ENCODE peak calls at places on chromosomes 4 and X, in four cellular contexts. One of them, this sample, is unnamed.
A peak's percentile ranks its signal among the peaks of the same experiment; 100 is the strongest.

GRCh38 chr4:158018831-158019230 is 154.0 kb downstream of the GASK1B start:
- DNase-seq in posterior cingulate gyrus: no peak
- DNase-seq in hypothalamus: no peak
- DNase-seq in A673: no peak
- DNase-seq in this sample: no peak

GRCh38 chr4:105979506-105979905 is 84.2 kb downstream of the NPNT start:
- DNase-seq in posterior cingulate gyrus: no peak
- DNase-seq in hypothalamus: no peak
- DNase-seq in A673: peak; percentile 27
- DNase-seq in this sample: no peak

GRCh38 chrX:18664947-18665346 is 7.0 kb downstream of the RS1 start:
- DNase-seq in posterior cingulate gyrus: no peak
- DNase-seq in hypothalamus: no peak
- DNase-seq in A673: no peak
- DNase-seq in this sample: no peak

GRCh38 chrX:13899607-13900006 is 82.7 kb upstream of the GPM6B start:
- DNase-seq in posterior cingulate gyrus: no peak
- DNase-seq in hypothalamus: no peak
- DNase-seq in A673: peak; percentile 21
- DNase-seq in this sample: no peak

GRCh38 chr4:160485071-160485687 is 1382.3 kb downstream of the RAPGEF2 start:
- DNase-seq in posterior cingulate gyrus: no peak
- DNase-seq in hypothalamus: no peak
- DNase-seq in A673: no peak
- DNase-seq in this sample: no peak

GRCh38 chrX:1385824-1386223 is 6.1 kb downstream of the SLC25A6 start:
- DNase-seq in posterior cingulate gyrus: no peak
- DNase-seq in hypothalamus: no peak
- DNase-seq in A673: no peak
- DNase-seq in this sample: peak; percentile 84

GRCh38 chr4:118765399-118765798 is 70.5 kb downstream of the SEC24D start:
- DNase-seq in posterior cingulate gyrus: no peak
- DNase-seq in hypothalamus: no peak
- DNase-seq in A673: peak; percentile 95
- DNase-seq in this sample: no peak

GRCh38 chrX:153639177-153640044 is 7.6 kb upstream of the DUSP9 start:
- DNase-seq in posterior cingulate gyrus: no peak
- DNase-seq in hypothalamus: no peak
- DNase-seq in A673: no peak
- DNase-seq in this sample: peak; percentile 65

GRCh38 chr4:84985952-84986351 is 19.5 kb upstream of the WDFY3 start:
- DNase-seq in posterior cingulate gyrus: no peak
- DNase-seq in hypothalamus: no peak
- DNase-seq in A673: no peak
- DNase-seq in this sample: no peak

GRCh38 chr4:27381806-27382205 is 521.2 kb downstream of the STIM2 start:
- DNase-seq in posterior cingulate gyrus: no peak
- DNase-seq in hypothalamus: no peak
- DNase-seq in A673: no peak
- DNase-seq in this sample: no peak

GRCh38 chrX:32576885-32577284 is 634.5 kb downstream of the DMD start:
- DNase-seq in posterior cingulate gyrus: no peak
- DNase-seq in hypothalamus: no peak
- DNase-seq in A673: no peak
- DNase-seq in this sample: no peak

GRCh38 chrX:2831471-2832228 is 2.9 kb downstream of the GYG2 start:
- DNase-seq in posterior cingulate gyrus: no peak
- DNase-seq in hypothalamus: no peak
- DNase-seq in A673: no peak
- DNase-seq in this sample: no peak

GRCh38 chr4:76764251-76764650 is 133.7 kb downstream of the SOWAHB start:
- DNase-seq in posterior cingulate gyrus: no peak
- DNase-seq in hypothalamus: no peak
- DNase-seq in A673: no peak
- DNase-seq in this sample: no peak

GRCh38 chrX:66638591-66639500 is at the start of gene EDA2R:
- DNase-seq in posterior cingulate gyrus: no peak
- DNase-seq in hypothalamus: peak; percentile 25
- DNase-seq in A673: no peak
- DNase-seq in this sample: no peak

GRCh38 chrX:133544105-133544504 is 128.8 kb upstream of the GPC4 start:
- DNase-seq in posterior cingulate gyrus: no peak
- DNase-seq in hypothalamus: no peak
- DNase-seq in A673: no peak
- DNase-seq in this sample: no peak

GRCh38 chr4:54103190-54103574 is 3.2 kb downstream of the GSX2 start:
- DNase-seq in posterior cingulate gyrus: no peak
- DNase-seq in hypothalamus: no peak
- DNase-seq in A673: no peak
- DNase-seq in this sample: no peak

GRCh38 chrX:20221902-20222301 is 44.8 kb downstream of the RPS6KA3 start:
- DNase-seq in posterior cingulate gyrus: no peak
- DNase-seq in hypothalamus: no peak
- DNase-seq in A673: peak; percentile 3
- DNase-seq in this sample: no peak

GRCh38 chr4:119286377-119287002 is 35.4 kb downstream of the FABP2 start:
- DNase-seq in posterior cingulate gyrus: no peak
- DNase-seq in hypothalamus: no peak
- DNase-seq in A673: peak; percentile 73
- DNase-seq in this sample: no peak

GRCh38 chr4:74768857-74769525 is 25.3 kb downstream of the BTC start:
- DNase-seq in posterior cingulate gyrus: no peak
- DNase-seq in hypothalamus: no peak
- DNase-seq in A673: peak; percentile 25
- DNase-seq in this sample: no peak

GRCh38 chr4:53744446-53745160 is 153.3 kb upstream of the LNX1 start:
- DNase-seq in posterior cingulate gyrus: no peak
- DNase-seq in hypothalamus: no peak
- DNase-seq in A673: no peak
- DNase-seq in this sample: no peak